ENCODE peak calls at places on chromosome 6, in seven cellular contexts. D is endothelial cell of umbilical vein, H is heart left ventricle, Q is lower lobe of right lung, S is RWPE1, Z is neural crest cell, P is endodermal cell. E is an unnamed sample.

GRCh38 chr6:155245871-155246270 is 17.9 kb upstream of the CLDN20 start:
- DNase-seq in D (no peak), H (no peak), Q (no peak), S (no peak), Z (no peak), P (peak), E (no peak)

GRCh38 chr6:165663283-165663735 is 268 bp upstream of the PDE10A start:
- DNase-seq in D (peak), H (peak), Q (no peak), S (no peak), Z (peak), P (peak), E (no peak)

GRCh38 chr6:31205638-31206037 is 35.2 kb upstream of the POU5F1 start:
- DNase-seq in D (no peak), H (no peak), Q (no peak), S (no peak), Z (no peak), P (no peak), E (no peak)

GRCh38 chr6:2891768-2892170 is 11.3 kb downstream of the SERPINB9 start:
- DNase-seq in D (no peak), H (no peak), Q (no peak), S (peak), Z (no peak), P (peak), E (peak)

GRCh38 chr6:25472314-25472713 is 179.7 kb upstream of the SCGN start:
- DNase-seq in D (no peak), H (no peak), Q (no peak), S (no peak), Z (no peak), P (no peak), E (no peak)

GRCh38 chr6:11143394-11144371 is 32.2 kb upstream of the ERVFRD-1 start:
- DNase-seq in D (no peak), H (peak), Q (peak), S (peak), Z (no peak), P (no peak), E (peak)

GRCh38 chr6:127190552-127190951 is 72.1 kb downstream of the RSPO3 start:
- DNase-seq in D (peak), H (no peak), Q (no peak), S (peak), Z (no peak), P (no peak), E (peak)

GRCh38 chr6:161295784-161296183 is 21.9 kb upstream of the AGPAT4 start:
- DNase-seq in D (no peak), H (no peak), Q (no peak), S (no peak), Z (no peak), P (no peak), E (no peak)

DNA sequence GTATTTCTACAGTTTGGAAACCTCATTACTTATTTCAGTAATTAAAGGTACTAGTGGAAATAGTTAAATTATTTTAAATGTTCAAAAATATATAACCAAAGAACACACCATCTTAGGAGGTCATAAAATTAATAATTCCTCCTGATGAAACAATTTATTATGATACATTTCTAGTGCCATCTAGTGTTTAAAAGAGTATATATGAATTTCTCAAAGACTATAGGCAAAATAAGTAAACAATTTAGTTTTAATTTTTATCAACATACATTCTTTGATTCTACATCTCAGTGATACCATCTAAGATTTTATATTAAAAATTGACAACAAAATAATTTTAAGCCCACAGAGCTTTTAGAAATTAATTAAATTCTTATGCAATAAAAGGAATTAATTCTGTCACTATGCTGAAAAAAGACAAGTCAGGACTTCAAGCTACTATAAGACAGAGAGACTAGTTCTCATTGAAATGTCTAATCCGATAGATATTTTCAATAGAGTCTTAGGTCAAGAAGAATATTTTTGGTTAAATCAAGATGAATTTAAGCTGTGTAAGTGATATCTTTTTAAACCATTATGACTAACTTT is 107.8 kb upstream of the RNF217 start:
- DNase-seq in D (peak), H (no peak), Q (no peak), S (peak), Z (no peak), P (no peak), E (no peak)
- TF ChIP-seq CTCF in D (no peak), H (peak), Q (no peak), S (peak), Z (peak), P (peak), E (peak)

DNA sequence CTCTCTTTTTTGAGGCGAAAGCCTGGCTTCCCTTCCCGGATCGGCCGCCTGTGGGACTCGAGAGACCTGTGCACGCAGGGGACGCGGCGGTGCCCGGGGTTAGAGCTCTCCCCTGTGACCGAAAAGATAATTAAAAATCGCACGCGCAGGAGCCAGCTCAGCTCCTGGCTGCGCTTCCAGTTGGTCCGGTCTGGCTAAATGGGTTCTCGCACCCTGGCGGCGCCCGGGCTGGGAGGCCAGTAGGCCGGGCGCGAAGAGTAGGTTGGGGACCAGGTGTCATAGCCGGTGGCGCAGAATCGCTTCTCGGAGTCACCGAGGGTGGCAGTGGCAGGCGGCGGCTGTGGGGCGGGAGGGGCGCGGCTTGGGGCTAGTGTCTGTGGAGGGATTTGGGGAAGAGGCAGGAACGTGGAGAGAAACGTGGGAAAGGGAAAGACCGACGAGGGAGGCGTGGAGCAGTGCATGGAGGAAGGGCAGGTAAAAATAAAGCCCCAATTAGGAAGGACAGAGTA is 41.9 kb upstream of the SUPT3H start:
- DNase-seq in D (peak), H (peak), Q (peak), S (no peak), Z (peak), P (peak), E (peak)
- TF ChIP-seq CTCF in D (peak), H (peak), Q (peak), S (peak), Z (peak), P (peak), E (peak)

DNA sequence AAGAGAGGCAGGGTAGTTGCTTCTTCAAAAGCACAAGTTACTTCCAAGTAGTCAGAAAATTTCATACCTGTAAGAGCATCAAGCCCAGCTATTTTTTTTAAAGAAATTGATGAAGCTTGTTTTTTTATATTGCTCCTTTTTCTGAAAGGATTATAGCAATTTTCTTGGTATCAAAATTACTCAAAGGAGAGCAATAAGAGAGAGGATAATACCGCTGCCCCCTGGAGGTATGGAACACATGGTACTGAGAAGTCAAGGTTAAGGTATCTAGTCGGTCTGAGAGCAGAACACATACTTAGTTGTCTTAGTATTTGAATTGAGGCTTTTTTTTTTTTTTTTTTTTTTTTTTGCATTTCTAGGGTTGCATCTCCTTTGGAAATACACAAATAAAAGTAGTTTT is 59.4 kb downstream of the ADGRF5 start:
- DNase-seq in D (no peak), H (no peak), Q (no peak), S (no peak), Z (no peak), P (no peak), E (peak)
- TF ChIP-seq CTCF in D (no peak), H (no peak), Q (no peak), S (no peak), Z (no peak), P (peak), E (no peak)

DNA sequence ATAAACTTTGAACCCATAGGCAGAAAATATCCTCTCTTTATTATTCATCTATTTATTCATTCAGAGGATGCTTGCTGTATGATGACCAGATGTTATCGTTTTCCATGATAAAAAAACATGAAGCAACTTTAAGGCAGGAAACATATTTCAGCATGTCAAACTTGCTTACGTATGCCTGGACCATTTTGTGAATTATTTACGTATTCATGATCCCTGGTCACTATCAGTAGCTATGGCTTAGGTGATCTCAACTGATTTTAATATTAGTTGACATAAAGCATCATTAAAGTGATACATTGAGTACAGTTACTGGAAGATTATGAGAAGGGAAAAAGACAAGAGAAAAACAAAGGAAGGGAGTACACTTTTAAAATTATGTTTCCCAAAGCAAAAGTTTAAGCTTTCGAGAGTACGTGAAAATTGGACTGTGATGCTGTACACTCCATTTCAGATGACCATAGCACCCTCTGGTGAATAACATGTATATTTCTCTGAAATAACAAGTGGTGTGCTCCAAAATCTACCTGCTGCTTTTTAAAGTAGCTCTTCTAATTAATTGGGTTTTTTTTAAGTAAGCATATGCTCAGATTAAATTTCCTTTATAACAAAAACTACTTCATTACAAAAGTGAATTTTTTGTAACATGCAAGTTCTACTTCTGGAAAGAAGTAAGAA is 215.1 kb upstream of the HSF2 start:
- DNase-seq in D (peak), H (no peak), Q (no peak), S (peak), Z (no peak), P (no peak), E (no peak)
- TF ChIP-seq CTCF in D (peak), H (peak), Q (peak), S (peak), Z (peak), P (peak), E (no peak)

E was measured in activated CD8-positive, alpha-beta T cell treated with anti-CD3 and anti-CD28 coated beads for 36 hours.